ENCODE peak calls at places on chromosome 20, in nine cellular contexts. O is Right ventricle myocardium superior, X is GM03348, G is ecto neural progenitor cell, P is AG20443, S is SHP77, C is HFF-Myc, D is Caco-2, V is neural crest cell. Z is an unnamed sample.

GRCh38 chr20:14235355-14235754 is 102.1 kb downstream of the FLRT3 start:
- DNase-seq in O (no peak), X (peak), G (no peak), P (peak), S (no peak), C (peak), D (no peak), V (no peak), Z (no peak)

GRCh38 chr20:56778765-56779195 is 149.7 kb downstream of the TFAP2C start:
- DNase-seq in O (peak), X (no peak), G (peak), P (no peak), S (no peak), C (peak), D (no peak), V (peak), Z (no peak)

GRCh38 chr20:50226093-50226974 is 35.7 kb downstream of the CEBPB start:
- DNase-seq in O (peak), X (peak), G (no peak), P (peak), S (no peak), C (no peak), D (no peak), V (no peak), Z (no peak)

GRCh38 chr20:57445298-57445697 is 54.1 kb downstream of the RBM38 start:
- DNase-seq in O (peak), X (peak), G (no peak), P (peak), S (no peak), C (no peak), D (no peak), V (no peak), Z (no peak)

GRCh38 chr20:62576815-62577214 is 65.5 kb upstream of the SLCO4A1 start:
- DNase-seq in O (no peak), X (peak), G (peak), P (peak), S (no peak), C (no peak), D (peak), V (no peak), Z (no peak)

GRCh38 chr20:47318596-47319516 is 37.6 kb downstream of the ZMYND8 start:
- DNase-seq in O (peak), X (peak), G (peak), P (peak), S (no peak), C (no peak), D (peak), V (peak), Z (peak)

GRCh38 chr20:3156811-3157619 is 2.6 kb downstream of the FASTKD5 start:
- DNase-seq in O (no peak), X (no peak), G (no peak), P (no peak), S (no peak), C (no peak), D (no peak), V (no peak), Z (no peak)

GRCh38 chr20:10634683-10635411 is 39.0 kb downstream of the JAG1 start:
- DNase-seq in O (no peak), X (no peak), G (no peak), P (peak), S (no peak), C (no peak), D (no peak), V (no peak), Z (no peak)

GRCh38 chr20:32336918-32337347 is 21.2 kb upstream of the ASXL1 start:
- DNase-seq in O (no peak), X (peak), G (no peak), P (peak), S (no peak), C (no peak), D (peak), V (no peak), Z (peak)

GRCh38 chr20:17616480-17617211 is 46.8 kb downstream of the DSTN start:
- DNase-seq in O (no peak), X (no peak), G (peak), P (no peak), S (no peak), C (no peak), D (no peak), V (no peak), Z (peak)

GRCh38 chr20:52410182-52410647 is 218.6 kb upstream of the ZFP64 start:
- DNase-seq in O (no peak), X (peak), G (no peak), P (peak), S (no peak), C (no peak), D (no peak), V (no peak), Z (no peak)

GRCh38 chr20:37240337-37241055 is 21.1 kb downstream of the GHRH start:
- DNase-seq in O (no peak), X (no peak), G (no peak), P (no peak), S (no peak), C (no peak), D (no peak), V (no peak), Z (no peak)

GRCh38 chr20:10857362-10858070 is 183.7 kb upstream of the JAG1 start:
- DNase-seq in O (peak), X (no peak), G (no peak), P (peak), S (no peak), C (no peak), D (peak), V (no peak), Z (peak)

GRCh38 chr20:59518881-59519706 is 85.2 kb upstream of the PHACTR3 start:
- DNase-seq in O (no peak), X (peak), G (peak), P (peak), S (peak), C (peak), D (peak), V (no peak), Z (peak)

GRCh38 chr20:51497542-51498467 is 44.7 kb downstream of the NFATC2 start:
- DNase-seq in O (no peak), X (no peak), G (no peak), P (no peak), S (no peak), C (no peak), D (no peak), V (peak), Z (no peak)

GRCh38 chr20:49914310-49915117 is 815 bp downstream of the SPATA2 start:
- DNase-seq in O (no peak), X (peak), G (no peak), P (no peak), S (no peak), C (no peak), D (peak), V (no peak), Z (no peak)

GRCh38 chr20:53751394-53752368 is 158.0 kb upstream of the ZNF217 start:
- DNase-seq in O (no peak), X (no peak), G (no peak), P (no peak), S (no peak), C (no peak), D (no peak), V (no peak), Z (no peak)

GRCh38 chr20:57659131-57659788 is 39.0 kb upstream of the ZBP1 start:
- DNase-seq in O (no peak), X (no peak), G (peak), P (no peak), S (no peak), C (no peak), D (no peak), V (no peak), Z (no peak)

GRCh38 chr20:10423735-10424134 is 10.3 kb downstream of the MKKS start:
- DNase-seq in O (no peak), X (no peak), G (no peak), P (no peak), S (no peak), C (no peak), D (no peak), V (no peak), Z (no peak)

GRCh38 chr20:44497761-44498160 is 22.1 kb downstream of the TTPAL start:
- DNase-seq in O (no peak), X (no peak), G (no peak), P (no peak), S (no peak), C (no peak), D (no peak), V (no peak), Z (no peak)

GRCh38 chr20:17228624-17229061 is 1.8 kb downstream of the PCSK2 start:
- DNase-seq in O (no peak), X (no peak), G (peak), P (no peak), S (peak), C (no peak), D (no peak), V (peak), Z (no peak)

GRCh38 chr20:17533396-17533795 is 2.2 kb upstream of the BFSP1 start:
- DNase-seq in O (no peak), X (peak), G (peak), P (peak), S (peak), C (no peak), D (peak), V (peak), Z (peak)

GRCh38 chr20:49987015-49987867 is 4.5 kb downstream of the SNAI1 start:
- DNase-seq in O (no peak), X (no peak), G (no peak), P (peak), S (no peak), C (no peak), D (no peak), V (no peak), Z (no peak)

GRCh38 chr20:4067600-4068261 is 52.4 kb upstream of the RNF24 start:
- DNase-seq in O (no peak), X (peak), G (no peak), P (peak), S (no peak), C (no peak), D (no peak), V (no peak), Z (no peak)

GRCh38 chr20:5133998-5134397 is 7.2 kb downstream of the CDS2 start:
- DNase-seq in O (no peak), X (no peak), G (no peak), P (no peak), S (no peak), C (no peak), D (no peak), V (no peak), Z (no peak)